ENCODE peak calls at places on chromosomes 13 and 19, in nine cellular contexts. K is HS-27A; W is cardiac fibroblast; L is activated CD4-positive, alpha-beta T cell treated with anti-CD3 and anti-CD28 coated beads for 24 hours; Q is AG08396; F is tibial nerve; P is AG04450; Z is HEK293T; O is ELR. H is an unnamed sample.
A peak's percentile ranks its signal among the peaks of the same experiment; 100 is the strongest.

GRCh38 chr19:42176649-42176989 is 40.9 kb downstream of the DEDD2 start:
- DNase-seq in Q (peak; percentile 65), F (no peak), O (no peak), K (no peak), Z (peak; percentile 65), L (no peak), P (no peak), W (no peak), H (no peak)

GRCh38 chr13:49308104-49308875 is 60.6 kb downstream of the CDADC1 start:
- DNase-seq in F (peak; percentile 89), W (peak; percentile 89), O (no peak), Z (no peak), Q (peak; percentile 47), K (no peak), L (no peak), P (no peak), H (no peak)

GRCh38 chr13:20960663-20961309 is 58.2 kb upstream of the XPO4 start:
- DNase-seq in K (no peak), O (no peak), Z (no peak), F (no peak), L (no peak), Q (no peak), W (no peak), P (no peak), H (no peak)

GRCh38 chr13:30847697-30848307 is 58.3 kb upstream of the MEDAG start:
- DNase-seq in W (peak; percentile 99), L (no peak), K (peak; percentile 59), O (peak; percentile 94), P (peak; percentile 93), F (no peak), Q (peak; percentile 85), Z (no peak), H (no peak)

GRCh38 chr13:67967031-67967430 is 736.9 kb upstream of the PCDH9 start:
- DNase-seq in K (no peak), L (no peak), W (no peak), F (no peak), O (no peak), Z (no peak), Q (no peak), P (no peak), H (no peak)

GRCh38 chr19:55306712-55307111 is 18.4 kb downstream of the TMEM150B start:
- DNase-seq in F (no peak), P (no peak), Q (no peak), L (no peak), Z (no peak), W (no peak), K (no peak), O (no peak), H (no peak)

GRCh38 chr19:16988661-16989060 is 37.9 kb downstream of the CPAMD8 start:
- DNase-seq in P (no peak), Z (no peak), W (no peak), F (no peak), L (no peak), O (no peak), Q (no peak), K (no peak), H (no peak)

GRCh38 chr19:38290631-38291147 is 13.4 kb upstream of the C19orf33 start:
- DNase-seq in P (peak; percentile 86), F (no peak), Q (peak; percentile 89), L (no peak), W (peak; percentile 71), O (peak; percentile 95), Z (no peak), K (peak; percentile 79), H (peak; percentile 82)

GRCh38 chr13:113441661-113442060 is 11.6 kb downstream of the ADPRHL1 start:
- DNase-seq in Z (no peak), K (no peak), Q (no peak), F (no peak), P (no peak), O (no peak), W (no peak), L (no peak), H (no peak)

GRCh38 chr13:40681341-40682051 is 15.1 kb upstream of the FOXO1 start:
- DNase-seq in F (no peak), Q (no peak), K (no peak), Z (no peak), W (peak; percentile 50), P (no peak), L (no peak), O (no peak), H (no peak)

GRCh38 chr13:98327326-98328314 is 150.6 kb upstream of the RNF113B start:
- DNase-seq in L (no peak), Z (no peak), P (peak; percentile 18), K (no peak), W (peak; percentile 68), Q (peak; percentile 33), O (no peak), F (no peak), H (no peak)

GRCh38 chr19:41999071-41999877 is 5.2 kb upstream of the ATP1A3 start:
- DNase-seq in P (no peak), F (no peak), Z (no peak), Q (no peak), W (no peak), K (no peak), L (no peak), O (no peak), H (peak; percentile 18)

GRCh38 chr13:76014618-76015315 is 378.6 kb downstream of the LMO7 start:
- DNase-seq in W (peak; percentile 25), L (no peak), F (no peak), K (no peak), O (peak; percentile 18), P (no peak), Z (no peak), Q (peak; percentile 2), H (peak; percentile 35)

GRCh38 chr19:14003279-14004051 is 2.7 kb downstream of the RFX1 start:
- DNase-seq in P (no peak), O (no peak), W (peak; percentile 17), Q (no peak), F (no peak), L (no peak), Z (no peak), K (no peak), H (no peak)

GRCh38 chr13:50730496-50731171 is 112.9 kb downstream of the DLEU7 start:
- DNase-seq in Q (no peak), K (no peak), O (no peak), P (no peak), W (no peak), L (no peak), Z (no peak), F (no peak), H (no peak)

GRCh38 chr13:46679369-46680180 is 117.4 kb downstream of the ESD start:
- DNase-seq in F (peak; percentile 46), P (no peak), K (no peak), Z (no peak), W (peak; percentile 70), L (no peak), Q (peak; percentile 78), O (peak; percentile 71), H (no peak)

GRCh38 chr19:52695996-52696395 is 38.8 kb downstream of the ZNF611 start:
- DNase-seq in W (no peak), K (no peak), Q (no peak), F (no peak), Z (no peak), L (no peak), O (peak; percentile 12), P (no peak), H (no peak)

GRCh38 chr19:3985643-3986259 is 488 bp upstream of the EEF2 start:
- DNase-seq in F (no peak), Z (no peak), O (no peak), L (no peak), Q (no peak), K (no peak), P (no peak), W (no peak), H (no peak)

GRCh38 chr19:3073159-3073563 is 10.9 kb upstream of the TLE5 start:
- DNase-seq in W (peak; percentile 93), K (no peak), O (peak; percentile 50), Z (peak; percentile 78), F (no peak), P (peak; percentile 46), L (no peak), Q (peak; percentile 83), H (no peak)

GRCh38 chr13:31282741-31283455 is 83.1 kb downstream of the B3GLCT start:
- DNase-seq in F (no peak), P (no peak), Q (no peak), O (no peak), Z (no peak), L (no peak), K (no peak), W (peak; percentile 17), H (no peak)

GRCh38 chr13:34466301-34466700 is 475.8 kb upstream of the NBEA start:
- DNase-seq in K (no peak), L (no peak), Z (no peak), O (no peak), Q (no peak), W (no peak), P (no peak), F (no peak), H (no peak)

GRCh38 chr13:77898097-77898496 is 20.5 kb downstream of the EDNRB start:
- DNase-seq in W (peak; percentile 72), P (no peak), L (no peak), K (no peak), O (peak; percentile 61), F (no peak), Z (no peak), Q (no peak), H (no peak)

H was measured in Calu3.